ENCODE peak calls at places on chromosomes 11 and 22, in nine cellular contexts. W is SK-N-DZ; K is COLO829; V is activated CD4-positive, alpha-beta T cell treated with anti-CD3 and anti-CD28 coated beads, Interleukin-2, amount 50 U/mL, for 24 hours; B is fibroblast of lung; S is OCI-LY7; N is astrocyte of the spinal cord; A is GM12891; Q is left cardiac atrium. T is an unnamed sample.

GRCh38 chr11:2912038-2912410 is 17.2 kb downstream of the PHLDA2 start:
- DNase-seq in W (no peak), A (no peak), Q (no peak), K (no peak), V (no peak), N (no peak), S (no peak), B (no peak), T (no peak)

GRCh38 chr11:71913716-71914115 is 14.7 kb downstream of the XNDC1N start:
- DNase-seq in N (peak; percentile 24), Q (no peak), V (no peak), K (no peak), B (peak; percentile 24), S (no peak), W (no peak), A (no peak), T (no peak)

GRCh38 chr11:126355324-126355925 is at the start of gene ST3GAL4:
- DNase-seq in Q (peak; percentile 87), A (peak; percentile 87), W (peak; percentile 70), K (peak; percentile 85), B (peak; percentile 69), S (peak; percentile 83), V (peak; percentile 45), N (peak; percentile 68), T (peak; percentile 35)

GRCh38 chr22:29704528-29705285 is 15.1 kb upstream of the CABP7 start:
- DNase-seq in V (no peak), N (peak; percentile 50), K (peak; percentile 60), A (no peak), S (peak; percentile 24), W (no peak), B (peak; percentile 68), Q (no peak), T (no peak)

GRCh38 chr22:34976474-34976873 is 89.5 kb upstream of the ISX start:
- DNase-seq in K (no peak), Q (no peak), B (no peak), A (no peak), N (no peak), W (no peak), V (no peak), S (no peak), T (no peak)

GRCh38 chr22:28783786-28784671 is 11.5 kb downstream of the CCDC117 start:
- DNase-seq in K (no peak), V (no peak), W (no peak), Q (no peak), B (peak; percentile 28), A (no peak), N (no peak), S (no peak), T (no peak)

GRCh38 chr11:119700536-119701346 is 28.3 kb downstream of the NECTIN1 start:
- DNase-seq in S (no peak), Q (no peak), N (no peak), A (no peak), W (no peak), V (no peak), K (no peak), B (no peak), T (no peak)

GRCh38 chr11:66100272-66101037 is 30.4 kb downstream of the PACS1 start:
- DNase-seq in W (no peak), A (peak; percentile 26), V (peak; percentile 36), Q (peak; percentile 74), N (peak; percentile 14), S (peak; percentile 86), K (no peak), B (no peak), T (peak; percentile 52)

GRCh38 chr11:99422581-99423434 is 402.1 kb downstream of the CNTN5 start:
- DNase-seq in K (no peak), A (no peak), B (peak; percentile 11), N (peak; percentile 23), S (no peak), W (no peak), Q (no peak), V (no peak), T (no peak)

GRCh38 chr11:69535928-69536327 is 54.5 kb downstream of the LINC01488 start:
- DNase-seq in N (no peak), K (no peak), B (no peak), W (no peak), A (no peak), Q (no peak), V (no peak), S (no peak), T (no peak)